ENCODE peak calls at places on chromosomes 11 and 22, in seven cellular contexts. D is HepG2, T is H1, M is K562, V is HCT116, F is SK-N-SH, Q is GM12878. N is an unnamed sample.

GRCh38 chr11:102007567-102008437 is 39.4 kb upstream of the CFAP300 start:
- DNase-seq in T (no peak), F (peak), M (peak), V (peak), Q (peak), D (peak), N (no peak)

GRCh38 chr11:122775675-122776271 is 62.5 kb upstream of the CRTAM start:
- DNase-seq in F (no peak), M (no peak), Q (no peak), D (no peak), T (no peak), V (no peak), N (no peak)

GRCh38 chr22:36644333-36644757 is 59.2 kb downstream of the CACNG2 start:
- DNase-seq in F (no peak), D (peak), M (peak), V (peak), Q (no peak), T (no peak), N (peak)

GRCh38 chr11:58577441-58578135 is 1.3 kb upstream of the ZFP91 start:
- DNase-seq in F (no peak), M (peak), V (no peak), Q (peak), D (peak), T (no peak), N (no peak)

GRCh38 chr22:45994516-45995404 is 17.8 kb upstream of the WNT7B start:
- DNase-seq in D (no peak), Q (no peak), T (no peak), V (no peak), F (peak), M (peak), N (peak)

GRCh38 chr22:39278040-39278439 is 33.3 kb upstream of the PDGFB start:
- DNase-seq in T (no peak), Q (no peak), M (no peak), D (no peak), F (no peak), V (no peak), N (no peak)

GRCh38 chr11:8621147-8621546 is 27.1 kb upstream of the STK33 start:
- DNase-seq in Q (no peak), F (no peak), M (no peak), T (no peak), D (no peak), V (no peak), N (no peak)

GRCh38 chr11:10731064-10731680 is 19.9 kb upstream of the CTR9 start:
- DNase-seq in F (no peak), Q (no peak), T (no peak), V (no peak), D (no peak), M (no peak), N (no peak)

GRCh38 chr22:27032121-27032761 is 374.9 kb downstream of the MIAT start:
- DNase-seq in F (peak), M (no peak), Q (no peak), V (no peak), D (no peak), T (peak), N (no peak)

GRCh38 chr11:47797633-47798032 is 30.5 kb upstream of the FNBP4 start:
- DNase-seq in D (no peak), M (no peak), V (no peak), Q (no peak), F (no peak), T (no peak), N (no peak)

GRCh38 chr22:45008853-45009751 is 703 bp downstream of the PHF21B start:
- DNase-seq in T (no peak), V (no peak), F (peak), Q (no peak), D (no peak), M (no peak), N (no peak)

GRCh38 chr11:61028135-61028729 is 56.8 kb downstream of the CD6 start:
- DNase-seq in T (no peak), V (no peak), D (no peak), F (no peak), Q (peak), M (no peak), N (no peak)

GRCh38 chr22:33520904-33521780 is 399.1 kb downstream of the LARGE1 start:
- DNase-seq in F (no peak), T (no peak), V (no peak), Q (no peak), M (no peak), D (no peak), N (no peak)

GRCh38 chr11:65770951-65771567 is 9.7 kb downstream of the AP5B1 start:
- DNase-seq in F (no peak), D (peak), M (no peak), T (no peak), V (no peak), Q (no peak), N (no peak)

GRCh38 chr11:57386178-57386945 is 4.1 kb downstream of the PRG2 start:
- DNase-seq in F (no peak), Q (no peak), M (no peak), T (no peak), D (no peak), V (no peak), N (no peak)

GRCh38 chr11:10899542-10899830 is 41.6 kb upstream of the ZBED5 start:
- DNase-seq in D (no peak), T (no peak), M (peak), F (peak), Q (no peak), V (no peak), N (no peak)

GRCh38 chr11:28820296-28820989 is 712.3 kb downstream of the METTL15 start:
- DNase-seq in V (no peak), T (no peak), D (no peak), F (no peak), M (no peak), Q (no peak), N (no peak)

GRCh38 chr22:31488346-31488883 is 1.2 kb downstream of the EIF4ENIF1 start:
- DNase-seq in V (no peak), M (no peak), D (no peak), Q (no peak), T (no peak), F (no peak), N (no peak)

GRCh38 chr11:63212742-63213141 is 30.7 kb downstream of the SLC22A25 start:
- DNase-seq in T (no peak), D (peak), Q (no peak), M (peak), F (peak), V (peak), N (peak)

GRCh38 chr11:134037093-134037908 is 31.6 kb upstream of the JAM3 start:
- DNase-seq in T (no peak), Q (peak), V (no peak), M (peak), F (peak), D (no peak), N (peak)

GRCh38 chr11:115321602-115322289 is 182.5 kb downstream of the CADM1 start:
- DNase-seq in T (no peak), V (no peak), M (no peak), Q (no peak), D (no peak), F (no peak), N (no peak)

GRCh38 chr11:119706887-119707286 is 22.1 kb downstream of the NECTIN1 start:
- DNase-seq in V (no peak), Q (no peak), T (no peak), F (no peak), M (peak), D (no peak), N (no peak)

GRCh38 chr22:41857160-41857859 is 24.4 kb downstream of the SREBF2 start:
- DNase-seq in D (peak), M (peak), T (peak), V (peak), Q (peak), F (peak), N (no peak)

GRCh38 chr22:37844904-37845334 is 785 bp upstream of the ANKRD54 start:
- DNase-seq in D (no peak), T (no peak), V (no peak), M (no peak), F (no peak), Q (no peak), N (no peak)

GRCh38 chr22:37850801-37851200 is 1.6 kb downstream of the EIF3L start:
- DNase-seq in D (no peak), M (no peak), T (no peak), F (no peak), V (no peak), Q (no peak), N (no peak)

GRCh38 chr22:37846433-37846832 is 2.3 kb upstream of the ANKRD54 start:
- DNase-seq in D (no peak), M (no peak), Q (no peak), T (no peak), F (no peak), V (no peak), N (no peak)

GRCh38 chr22:37849089-37849751 is at the start of gene EIF3L:
- DNase-seq in M (peak), F (peak), V (peak), D (peak), Q (peak), T (peak), N (peak)

DNA sequence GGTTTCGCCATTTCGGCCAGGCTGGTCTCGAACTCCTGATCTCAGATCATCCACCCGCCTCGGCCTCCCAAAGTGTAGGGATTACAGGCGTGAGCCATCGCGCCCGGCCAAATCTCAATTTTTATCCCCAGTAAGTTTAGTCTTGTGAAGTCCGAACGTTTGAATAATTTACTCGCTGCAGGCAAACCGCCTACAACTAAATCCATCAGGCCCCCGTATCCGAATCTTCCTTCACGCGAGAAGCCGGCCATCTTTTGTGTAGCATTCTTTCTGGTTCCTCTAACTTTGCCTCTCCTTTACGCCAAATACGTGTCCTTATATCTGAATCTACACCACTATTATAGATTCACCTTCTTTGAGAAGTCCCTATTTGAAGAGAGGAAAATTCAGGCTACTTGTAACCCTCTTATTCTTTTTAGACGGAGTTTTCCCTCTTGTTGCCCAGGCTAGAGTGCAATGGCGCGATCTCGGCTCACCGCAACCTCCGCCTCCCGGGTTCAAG is 581 bp upstream of the EIF3L start:
- DNase-seq in D (peak), Q (no peak), M (no peak), V (peak), F (peak), T (no peak), N (no peak)
- TF ChIP-seq JUND in D (no peak), Q (no peak), M (no peak), V (no peak), F (no peak), T (no peak), N (no peak)

DNA sequence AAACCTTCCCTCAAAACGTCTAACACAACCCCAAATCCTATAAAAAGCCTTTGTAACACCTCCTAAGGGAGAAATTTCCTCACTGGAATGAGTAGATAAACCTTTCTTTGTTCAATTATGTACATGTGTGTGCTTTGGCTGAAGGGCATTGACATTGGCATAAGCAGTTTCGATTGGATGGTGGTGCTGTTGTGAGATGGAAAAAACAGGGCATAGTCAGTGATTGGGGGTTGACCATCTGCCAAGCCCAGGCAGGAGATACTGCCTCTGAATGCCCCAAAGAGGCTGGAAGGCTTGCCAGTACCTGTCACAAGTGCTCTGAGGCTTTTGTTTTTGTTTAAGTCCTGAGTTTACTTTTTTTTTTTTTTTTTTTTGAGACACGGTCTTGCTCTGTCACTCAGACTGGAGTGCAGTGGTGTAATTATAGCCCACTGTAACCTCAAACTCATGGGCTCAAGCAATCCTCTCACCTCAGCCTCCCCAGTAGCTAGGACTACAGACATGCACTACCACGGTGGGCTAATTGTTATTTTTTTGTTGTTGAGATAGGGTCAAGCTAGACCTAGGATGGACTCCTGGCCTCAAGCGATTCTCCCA is 1.2 kb upstream of the CCDC117 start:
- DNase-seq in V (no peak), F (no peak), Q (no peak), M (no peak), T (no peak), D (peak), N (peak)
- TF ChIP-seq JUND in V (no peak), F (no peak), Q (no peak), M (no peak), T (no peak), D (no peak), N (no peak)

GRCh38 chr22:50735739-50736030 is 2.3 kb upstream of the ACR start:
- DNase-seq in F (no peak), V (no peak), T (no peak), D (no peak), M (no peak), Q (no peak), N (no peak)

GRCh38 chr22:50737728-50738648 is at the start of gene ACR:
- DNase-seq in F (no peak), T (no peak), Q (no peak), V (no peak), M (no peak), D (no peak), N (no peak)

GRCh38 chr22:50739279-50739691 is 1.3 kb downstream of the ACR start:
- DNase-seq in F (no peak), V (no peak), T (no peak), D (no peak), Q (no peak), M (no peak), N (no peak)

GRCh38 chr22:50738649-50739227 is 734 bp downstream of the ACR start:
- DNase-seq in T (no peak), F (no peak), M (no peak), Q (no peak), D (no peak), V (no peak), N (no peak)

DNA sequence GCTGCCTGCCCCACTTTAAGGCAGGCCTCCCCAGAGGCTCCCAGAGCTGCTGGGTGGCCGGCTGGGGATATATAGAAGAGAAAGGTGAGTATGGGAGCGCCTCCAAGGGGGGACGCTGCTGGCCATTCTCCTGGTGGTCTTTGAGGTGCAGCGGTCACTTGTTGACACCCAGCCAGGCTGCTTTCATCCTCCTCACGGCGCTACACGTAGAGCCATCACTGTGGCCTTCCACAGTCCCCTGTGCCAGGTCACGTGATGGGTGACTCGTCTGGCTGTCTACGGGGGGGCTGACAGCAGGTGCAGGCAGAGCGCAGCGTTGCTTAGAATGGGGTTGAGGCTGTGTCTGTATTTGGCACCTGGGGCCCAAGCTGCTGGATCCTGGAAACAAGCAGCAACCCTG is 1.9 kb downstream of the ACR start:
- DNase-seq in Q (no peak), V (no peak), M (no peak), D (no peak), T (no peak), F (no peak), N (no peak)
- TF ChIP-seq JUND in Q (no peak), V (no peak), M (no peak), D (no peak), T (no peak), F (no peak), N (no peak)

DNA sequence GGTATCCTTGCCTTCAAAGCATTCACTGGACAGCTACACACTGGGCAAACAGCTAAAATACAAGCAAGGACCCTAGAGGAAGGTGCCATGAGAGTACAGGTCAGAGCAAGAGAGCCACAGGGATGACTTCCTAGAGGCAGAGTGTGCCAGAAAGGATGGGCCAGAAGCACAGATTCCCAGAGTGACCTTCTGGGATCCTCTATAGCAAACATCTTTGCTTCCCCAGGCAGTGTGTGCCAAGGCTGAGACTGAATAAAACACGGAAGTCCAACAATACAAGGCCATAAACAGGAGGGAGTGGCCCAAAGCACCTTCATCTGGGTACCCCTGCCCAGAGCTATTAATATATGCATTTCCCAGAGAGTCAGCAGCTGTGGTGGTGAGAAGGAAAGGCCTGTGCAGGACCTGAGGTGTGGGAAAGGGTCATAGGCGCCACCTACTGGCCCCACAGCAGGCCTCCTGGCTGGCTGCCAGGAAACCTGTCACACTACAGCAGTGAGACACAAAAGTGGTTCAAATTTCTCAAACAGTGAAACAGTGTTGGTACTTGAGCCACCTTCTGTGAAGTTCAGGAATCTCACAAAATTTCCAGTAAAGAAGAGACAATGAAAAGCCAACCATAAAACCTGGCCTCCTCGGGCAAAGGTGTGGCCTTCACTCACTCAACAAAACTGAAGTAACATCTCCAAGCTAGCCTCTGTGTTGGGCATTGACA is 20.3 kb downstream of the CLPB start:
- DNase-seq in D (peak), M (peak), Q (no peak), V (peak), F (peak), T (no peak), N (peak)
- TF ChIP-seq JUND in D (no peak), M (no peak), Q (no peak), V (no peak), F (no peak), T (peak), N (no peak)

DNA sequence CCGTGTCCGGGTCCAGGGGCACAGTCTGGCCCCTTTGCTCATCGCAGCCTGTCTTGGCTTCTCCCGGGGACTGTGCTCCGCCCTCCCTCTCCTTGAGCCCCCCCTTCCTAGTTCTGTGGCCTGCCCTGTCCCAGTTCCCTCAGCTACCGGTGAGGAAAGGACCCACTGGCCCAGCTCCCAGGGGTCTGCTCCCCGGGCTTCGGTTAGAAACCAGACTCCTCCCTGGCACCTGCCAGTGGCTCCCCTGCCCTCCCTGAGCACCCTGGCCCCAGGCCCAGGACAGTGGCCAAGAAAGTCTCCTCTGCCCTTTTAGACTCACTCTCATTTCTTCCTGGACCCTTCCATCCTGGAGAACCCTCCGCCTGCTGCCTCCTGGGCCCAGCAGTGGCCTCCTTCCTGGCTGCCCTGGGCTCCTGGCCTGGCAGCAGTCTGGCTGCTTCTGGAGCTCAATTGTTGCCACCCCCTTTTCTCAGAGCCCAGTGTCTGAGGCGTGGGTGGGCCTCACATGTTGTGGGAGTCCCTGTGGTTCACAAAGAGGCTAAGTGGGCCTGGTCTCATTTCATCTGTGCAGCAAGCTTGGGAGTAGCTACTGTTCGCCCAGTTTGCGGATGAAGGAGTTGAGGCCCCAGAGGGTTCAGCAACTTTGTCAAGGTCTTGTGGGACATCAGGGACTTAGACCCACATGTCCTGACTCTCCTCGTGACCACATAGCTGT is 12.6 kb downstream of the PRDM11 start:
- DNase-seq in Q (no peak), D (no peak), V (no peak), T (no peak), F (no peak), M (no peak), N (no peak)
- TF ChIP-seq JUND in Q (no peak), D (no peak), V (no peak), T (no peak), F (no peak), M (no peak), N (no peak)

GRCh38 chr11:18802381-18803257 is 11.0 kb upstream of the PTPN5 start:
- DNase-seq in V (peak), D (peak), F (peak), M (peak), Q (peak), T (no peak), N (peak)
- TF ChIP-seq JUND in V (no peak), D (no peak), F (no peak), M (peak), Q (no peak), T (peak), N (no peak)

N was measured in T47D.